ENCODE peak calls at places on chromosomes 3 and 15, in six cellular contexts. B is HCT116, V is K562, R is WTC11, S is GM12878, L is H1. H is an unnamed sample.

GRCh38 chr15:89475688-89476087 is 20.7 kb downstream of the RHCG start:
- DNase-seq in B (no peak), V (no peak), R (no peak), S (no peak), L (no peak), H (no peak)

GRCh38 chr3:81760215-81760614 is 1.2 kb downstream of the GBE1 start:
- DNase-seq in B (no peak), V (no peak), R (no peak), S (no peak), L (no peak), H (no peak)

GRCh38 chr15:95875141-95875643 is 455.3 kb upstream of the NR2F2 start:
- DNase-seq in B (no peak), V (no peak), R (no peak), S (no peak), L (no peak), H (peak; percentile 3)

GRCh38 chr15:91522609-91523332 is 330.7 kb upstream of the SLCO3A1 start:
- DNase-seq in B (no peak), V (no peak), R (no peak), S (no peak), L (no peak), H (no peak)

GRCh38 chr15:93420050-93420452 is 331.0 kb upstream of the RGMA start:
- DNase-seq in B (no peak), V (no peak), R (no peak), S (no peak), L (no peak), H (no peak)

GRCh38 chr15:67792250-67792942 is 32.9 kb upstream of the SKOR1 start:
- DNase-seq in B (no peak), V (no peak), R (no peak), S (no peak), L (no peak), H (no peak)

GRCh38 chr3:46660543-46661523 is 32.6 kb downstream of the ALS2CL start:
- DNase-seq in B (no peak), V (no peak), R (no peak), S (no peak), L (peak; percentile 47), H (no peak)

GRCh38 chr3:165854696-165855095 is 17.5 kb upstream of the BCHE start:
- DNase-seq in B (no peak), V (peak; percentile 5), R (no peak), S (no peak), L (no peak), H (peak; percentile 1)

GRCh38 chr3:177977381-177978158 is 558.7 kb upstream of the KCNMB2 start:
- DNase-seq in B (peak; percentile 18), V (no peak), R (no peak), S (no peak), L (no peak), H (no peak)

GRCh38 chr3:195903950-195904290 is 4.4 kb downstream of the TNK2 start:
- DNase-seq in B (no peak), V (no peak), R (no peak), S (no peak), L (no peak), H (no peak)

GRCh38 chr3:177802151-177802900 is 605.0 kb upstream of the TBL1XR1 start:
- DNase-seq in B (no peak), V (no peak), R (no peak), S (no peak), L (no peak), H (no peak)

GRCh38 chr3:138124689-138125420 is 7.3 kb downstream of the A4GNT start:
- DNase-seq in B (no peak), V (no peak), R (peak; percentile 35), S (no peak), L (no peak), H (no peak)

GRCh38 chr3:80190051-80190450 is 422.3 kb upstream of the ROBO1 start:
- DNase-seq in B (no peak), V (no peak), R (no peak), S (no peak), L (no peak), H (no peak)

GRCh38 chr15:99495430-99496301 is 70.1 kb upstream of the MEF2A start:
- DNase-seq in B (no peak), V (no peak), R (no peak), S (no peak), L (no peak), H (peak; percentile 63)

GRCh38 chr3:152177757-152178156 is 91.0 kb upstream of the MBNL1 start:
- DNase-seq in B (no peak), V (no peak), R (no peak), S (no peak), L (no peak), H (no peak)

GRCh38 chr3:37974121-37974927 is 16.3 kb upstream of the VILL start:
- DNase-seq in B (peak; percentile 43), V (peak; percentile 86), R (peak; percentile 77), S (no peak), L (peak; percentile 83), H (peak; percentile 56)

GRCh38 chr3:156448300-156448699 is 106.6 kb downstream of the SSR3 start:
- DNase-seq in B (peak; percentile 46), V (peak; percentile 68), R (peak; percentile 64), S (no peak), L (peak; percentile 57), H (peak; percentile 5)

GRCh38 chr3:126555795-126556636 is 2.7 kb downstream of the C3orf22 start:
- DNase-seq in B (no peak), V (no peak), R (no peak), S (no peak), L (peak; percentile 39), H (no peak)

GRCh38 chr3:160084998-160085397 is 96.4 kb downstream of the IL12A start:
- DNase-seq in B (no peak), V (no peak), R (no peak), S (no peak), L (no peak), H (no peak)

GRCh38 chr3:149527531-149528343 is 53.2 kb downstream of the TM4SF4 start:
- DNase-seq in B (no peak), V (no peak), R (no peak), S (no peak), L (no peak), H (no peak)

DNA sequence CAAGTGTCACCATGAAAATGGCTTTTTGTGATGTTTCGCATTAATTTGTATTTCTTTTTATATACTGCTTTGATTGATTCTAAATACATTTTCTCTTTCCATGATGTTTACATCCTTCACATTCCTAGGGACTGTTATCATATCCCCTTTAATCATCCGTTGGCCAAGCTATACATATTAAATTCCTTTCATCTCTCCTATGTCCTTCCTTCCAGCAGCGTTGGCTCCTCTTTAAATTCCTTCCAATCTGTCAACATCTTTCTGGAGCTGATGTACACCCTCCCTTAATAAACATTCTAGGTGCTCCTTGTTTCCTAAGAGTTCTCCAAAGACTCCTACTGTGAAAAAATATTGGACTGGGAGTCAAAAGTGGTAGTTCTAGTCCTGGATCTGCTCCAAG is 87.8 kb downstream of the IGF2BP2 start:
- DNase-seq in B (no peak), V (no peak), R (no peak), S (no peak), L (no peak), H (no peak)
- TF ChIP-seq ATF3 in B (no peak), V (no peak), R (no peak), S (no peak), L (no peak), H (no peak)

DNA sequence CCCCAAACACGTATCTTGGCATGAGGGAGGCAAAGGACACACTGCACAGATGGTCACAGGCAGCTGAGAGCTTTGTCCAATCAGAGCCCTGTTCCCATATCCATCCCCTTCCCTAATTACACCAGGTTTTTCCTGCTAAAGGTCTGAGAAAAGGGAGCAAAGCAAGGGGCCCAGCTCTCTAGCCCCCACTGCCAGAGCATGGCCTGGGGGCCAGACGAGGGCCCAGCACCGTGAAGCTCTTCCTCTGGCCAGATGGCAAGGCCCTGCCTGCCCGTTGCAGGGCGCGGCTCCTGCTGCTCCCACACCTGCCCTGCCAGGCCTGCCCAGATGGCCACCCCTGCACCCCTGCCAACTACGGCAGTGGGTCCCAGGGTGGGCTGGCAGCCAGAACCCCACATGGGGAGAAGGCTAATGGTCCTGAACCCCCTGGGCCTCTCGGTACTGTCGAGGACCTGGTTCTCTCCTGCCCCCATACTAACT is 3.2 kb downstream of the SHF start:
- DNase-seq in B (no peak), V (no peak), R (no peak), S (no peak), L (no peak), H (no peak)
- TF ChIP-seq ATF3 in B (no peak), V (no peak), R (no peak), S (no peak), L (no peak), H (no peak)

GRCh38 chr3:14880486-14881179 is 61.9 kb downstream of the FGD5 start:
- DNase-seq in B (no peak), V (no peak), R (no peak), S (no peak), L (no peak), H (no peak)

GRCh38 chr3:14877404-14877803 is 58.6 kb downstream of the FGD5 start:
- DNase-seq in B (no peak), V (no peak), R (no peak), S (no peak), L (no peak), H (no peak)

GRCh38 chr3:14875411-14876175 is 56.8 kb downstream of the FGD5 start:
- DNase-seq in B (no peak), V (no peak), R (no peak), S (no peak), L (no peak), H (no peak)

GRCh38 chr3:14876942-14877341 is 58.2 kb downstream of the FGD5 start:
- DNase-seq in B (no peak), V (no peak), R (no peak), S (no peak), L (no peak), H (no peak)

DNA sequence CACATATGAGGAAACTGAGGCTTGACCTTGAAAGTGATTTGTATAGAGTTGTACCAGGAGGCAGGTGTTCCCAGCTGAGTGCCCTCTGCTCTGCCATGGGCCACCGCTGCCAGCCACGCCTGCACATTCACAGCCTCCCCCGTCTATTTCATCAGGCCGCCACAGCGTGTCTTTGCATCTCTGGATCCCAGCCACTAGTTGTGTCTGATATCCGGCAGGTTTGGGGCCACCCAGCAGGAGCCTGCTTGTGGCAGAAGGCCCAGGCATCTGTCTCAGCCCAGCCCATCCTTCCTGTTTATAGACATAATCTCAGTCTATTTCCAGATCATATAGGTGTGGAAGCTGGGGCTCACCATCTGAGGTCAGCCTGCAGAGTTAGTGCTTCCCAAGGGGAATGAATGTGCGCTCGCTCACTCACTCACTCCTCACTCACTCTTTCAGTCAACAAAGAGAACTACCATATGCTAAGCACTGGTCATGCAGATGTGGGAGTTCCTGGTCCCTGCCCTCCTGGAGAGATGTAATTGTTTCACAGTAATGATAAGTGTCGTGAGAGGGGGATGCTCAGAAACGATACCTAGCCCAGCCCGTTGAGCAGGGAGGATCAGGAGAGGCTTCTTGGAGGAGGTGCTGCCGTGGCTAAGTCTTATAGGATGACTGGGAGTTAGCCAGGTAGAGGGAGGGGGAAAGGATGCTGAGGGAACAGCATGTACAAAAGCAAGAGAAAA is 60.6 kb downstream of the FGD5 start:
- DNase-seq in B (no peak), V (no peak), R (peak; percentile 27), S (no peak), L (no peak), H (no peak)
- TF ChIP-seq ATF3 in B (no peak), V (no peak), R (no peak), S (no peak), L (no peak), H (no peak)

GRCh38 chr3:43776101-43776500 is 85.4 kb downstream of the ABHD5 start:
- DNase-seq in B (no peak), V (no peak), R (no peak), S (no peak), L (no peak), H (no peak)
- TF ChIP-seq ATF3 in B (no peak), V (no peak), R (no peak), S (no peak), L (no peak), H (no peak)

GRCh38 chr15:71610991-71611720 is 199.2 kb upstream of the NR2E3 start:
- DNase-seq in B (no peak), V (no peak), R (no peak), S (no peak), L (no peak), H (no peak)
- TF ChIP-seq ATF3 in B (no peak), V (no peak), R (no peak), S (no peak), L (no peak), H (no peak)